ENCODE peak calls at places on chromosomes 1 and 21, in seven cellular contexts. One of them, this sample, is unnamed.

GRCh38 chr1:180948357-180948756 is 35.7 kb downstream of the KIAA1614 start:
- DNase-seq in pulmonary artery endothelial cell: no peak
- DNase-seq in choroid plexus epithelial cell: no peak
- DNase-seq in stimulated activated CD4-positive, alpha-beta T cell treated with anti-CD3 and anti-CD28 coated beads, TNF-alpha, amount 100 ng/mL, for 1 hour: no peak
- DNase-seq in amygdala: no peak
- DNase-seq in mesendoderm: no peak
- DNase-seq in sigmoid colon: peak
- DNase-seq in this sample: no peak

GRCh38 chr1:29156543-29157268 is 25.0 kb downstream of the SRSF4 start:
- DNase-seq in amygdala: no peak
- DNase-seq in stimulated activated CD4-positive, alpha-beta T cell treated with anti-CD3 and anti-CD28 coated beads, TNF-alpha, amount 100 ng/mL, for 1 hour: no peak
- DNase-seq in sigmoid colon: no peak
- DNase-seq in mesendoderm: peak
- DNase-seq in choroid plexus epithelial cell: peak
- DNase-seq in pulmonary artery endothelial cell: no peak
- DNase-seq in this sample: no peak

GRCh38 chr1:100719490-100719889 is at the start of gene VCAM1:
- DNase-seq in pulmonary artery endothelial cell: no peak
- DNase-seq in mesendoderm: peak
- DNase-seq in stimulated activated CD4-positive, alpha-beta T cell treated with anti-CD3 and anti-CD28 coated beads, TNF-alpha, amount 100 ng/mL, for 1 hour: no peak
- DNase-seq in amygdala: no peak
- DNase-seq in choroid plexus epithelial cell: peak
- DNase-seq in sigmoid colon: no peak
- DNase-seq in this sample: no peak

GRCh38 chr21:37530901-37531351 is 164.4 kb downstream of the DYRK1A start:
- DNase-seq in choroid plexus epithelial cell: no peak
- DNase-seq in amygdala: no peak
- DNase-seq in sigmoid colon: no peak
- DNase-seq in pulmonary artery endothelial cell: no peak
- DNase-seq in stimulated activated CD4-positive, alpha-beta T cell treated with anti-CD3 and anti-CD28 coated beads, TNF-alpha, amount 100 ng/mL, for 1 hour: no peak
- DNase-seq in mesendoderm: no peak
- DNase-seq in this sample: no peak

GRCh38 chr1:236142358-236143103 is at the start of gene GPR137B:
- DNase-seq in amygdala: peak
- DNase-seq in choroid plexus epithelial cell: peak
- DNase-seq in mesendoderm: peak
- DNase-seq in stimulated activated CD4-positive, alpha-beta T cell treated with anti-CD3 and anti-CD28 coated beads, TNF-alpha, amount 100 ng/mL, for 1 hour: no peak
- DNase-seq in pulmonary artery endothelial cell: no peak
- DNase-seq in sigmoid colon: no peak
- DNase-seq in this sample: no peak

GRCh38 chr1:23930861-23931471 is 17.8 kb upstream of the CNR2 start:
- DNase-seq in pulmonary artery endothelial cell: no peak
- DNase-seq in choroid plexus epithelial cell: peak
- DNase-seq in stimulated activated CD4-positive, alpha-beta T cell treated with anti-CD3 and anti-CD28 coated beads, TNF-alpha, amount 100 ng/mL, for 1 hour: no peak
- DNase-seq in mesendoderm: no peak
- DNase-seq in amygdala: no peak
- DNase-seq in sigmoid colon: no peak
- DNase-seq in this sample: peak

GRCh38 chr1:117066367-117066766 is 6.2 kb downstream of the TTF2 start:
- DNase-seq in choroid plexus epithelial cell: no peak
- DNase-seq in amygdala: no peak
- DNase-seq in stimulated activated CD4-positive, alpha-beta T cell treated with anti-CD3 and anti-CD28 coated beads, TNF-alpha, amount 100 ng/mL, for 1 hour: no peak
- DNase-seq in mesendoderm: no peak
- DNase-seq in pulmonary artery endothelial cell: no peak
- DNase-seq in sigmoid colon: no peak
- DNase-seq in this sample: no peak

GRCh38 chr1:41423511-41424191 is 60.8 kb downstream of the EDN2 start:
- DNase-seq in mesendoderm: no peak
- DNase-seq in sigmoid colon: no peak
- DNase-seq in stimulated activated CD4-positive, alpha-beta T cell treated with anti-CD3 and anti-CD28 coated beads, TNF-alpha, amount 100 ng/mL, for 1 hour: no peak
- DNase-seq in amygdala: no peak
- DNase-seq in choroid plexus epithelial cell: no peak
- DNase-seq in pulmonary artery endothelial cell: no peak
- DNase-seq in this sample: no peak

GRCh38 chr21:25107708-25108107 is 499.6 kb downstream of the MRPL39 start:
- DNase-seq in pulmonary artery endothelial cell: no peak
- DNase-seq in sigmoid colon: no peak
- DNase-seq in choroid plexus epithelial cell: peak
- DNase-seq in amygdala: no peak
- DNase-seq in stimulated activated CD4-positive, alpha-beta T cell treated with anti-CD3 and anti-CD28 coated beads, TNF-alpha, amount 100 ng/mL, for 1 hour: no peak
- DNase-seq in mesendoderm: peak
- DNase-seq in this sample: peak

GRCh38 chr21:15552914-15553491 is 176.8 kb upstream of the USP25 start:
- DNase-seq in pulmonary artery endothelial cell: no peak
- DNase-seq in stimulated activated CD4-positive, alpha-beta T cell treated with anti-CD3 and anti-CD28 coated beads, TNF-alpha, amount 100 ng/mL, for 1 hour: no peak
- DNase-seq in choroid plexus epithelial cell: peak
- DNase-seq in sigmoid colon: no peak
- DNase-seq in amygdala: no peak
- DNase-seq in mesendoderm: peak
- DNase-seq in this sample: peak

GRCh38 chr1:168146160-168146539 is 9.4 kb upstream of the GPR161 start:
- DNase-seq in stimulated activated CD4-positive, alpha-beta T cell treated with anti-CD3 and anti-CD28 coated beads, TNF-alpha, amount 100 ng/mL, for 1 hour: no peak
- DNase-seq in amygdala: no peak
- DNase-seq in sigmoid colon: no peak
- DNase-seq in pulmonary artery endothelial cell: no peak
- DNase-seq in mesendoderm: no peak
- DNase-seq in choroid plexus epithelial cell: no peak
- DNase-seq in this sample: no peak

GRCh38 chr1:169460193-169460833 is 25.4 kb downstream of the SLC19A2 start:
- DNase-seq in pulmonary artery endothelial cell: no peak
- DNase-seq in sigmoid colon: no peak
- DNase-seq in amygdala: no peak
- DNase-seq in choroid plexus epithelial cell: peak
- DNase-seq in stimulated activated CD4-positive, alpha-beta T cell treated with anti-CD3 and anti-CD28 coated beads, TNF-alpha, amount 100 ng/mL, for 1 hour: no peak
- DNase-seq in mesendoderm: peak
- DNase-seq in this sample: no peak

GRCh38 chr1:11295905-11296304 is 22.9 kb downstream of the UBIAD1 start:
- DNase-seq in stimulated activated CD4-positive, alpha-beta T cell treated with anti-CD3 and anti-CD28 coated beads, TNF-alpha, amount 100 ng/mL, for 1 hour: no peak
- DNase-seq in sigmoid colon: no peak
- DNase-seq in mesendoderm: no peak
- DNase-seq in pulmonary artery endothelial cell: no peak
- DNase-seq in choroid plexus epithelial cell: no peak
- DNase-seq in amygdala: no peak
- DNase-seq in this sample: no peak

GRCh38 chr1:231493421-231494185 is 34.9 kb upstream of the TSNAX start:
- DNase-seq in mesendoderm: peak
- DNase-seq in choroid plexus epithelial cell: peak
- DNase-seq in pulmonary artery endothelial cell: peak
- DNase-seq in sigmoid colon: no peak
- DNase-seq in stimulated activated CD4-positive, alpha-beta T cell treated with anti-CD3 and anti-CD28 coated beads, TNF-alpha, amount 100 ng/mL, for 1 hour: no peak
- DNase-seq in amygdala: no peak
- DNase-seq in this sample: no peak

GRCh38 chr1:225919906-225920305 is 4.1 kb downstream of the PYCR2 start:
- DNase-seq in mesendoderm: no peak
- DNase-seq in amygdala: peak
- DNase-seq in choroid plexus epithelial cell: peak
- DNase-seq in pulmonary artery endothelial cell: peak
- DNase-seq in sigmoid colon: peak
- DNase-seq in stimulated activated CD4-positive, alpha-beta T cell treated with anti-CD3 and anti-CD28 coated beads, TNF-alpha, amount 100 ng/mL, for 1 hour: no peak
- DNase-seq in this sample: peak

GRCh38 chr1:196114193-196114592 is 494.0 kb downstream of the KCNT2 start:
- DNase-seq in amygdala: no peak
- DNase-seq in mesendoderm: no peak
- DNase-seq in pulmonary artery endothelial cell: no peak
- DNase-seq in stimulated activated CD4-positive, alpha-beta T cell treated with anti-CD3 and anti-CD28 coated beads, TNF-alpha, amount 100 ng/mL, for 1 hour: no peak
- DNase-seq in sigmoid colon: no peak
- DNase-seq in choroid plexus epithelial cell: peak
- DNase-seq in this sample: no peak

GRCh38 chr1:33641099-33641830 is 168.8 kb downstream of the ZSCAN20 start:
- DNase-seq in choroid plexus epithelial cell: peak
- DNase-seq in amygdala: no peak
- DNase-seq in pulmonary artery endothelial cell: no peak
- DNase-seq in mesendoderm: peak
- DNase-seq in sigmoid colon: no peak
- DNase-seq in stimulated activated CD4-positive, alpha-beta T cell treated with anti-CD3 and anti-CD28 coated beads, TNF-alpha, amount 100 ng/mL, for 1 hour: no peak
- DNase-seq in this sample: no peak

GRCh38 chr1:75588779-75589475 is 22.0 kb downstream of the SLC44A5 start:
- DNase-seq in pulmonary artery endothelial cell: no peak
- DNase-seq in sigmoid colon: no peak
- DNase-seq in choroid plexus epithelial cell: no peak
- DNase-seq in amygdala: no peak
- DNase-seq in mesendoderm: no peak
- DNase-seq in stimulated activated CD4-positive, alpha-beta T cell treated with anti-CD3 and anti-CD28 coated beads, TNF-alpha, amount 100 ng/mL, for 1 hour: no peak
- DNase-seq in this sample: no peak

GRCh38 chr1:22876359-22877111 is 96.1 kb downstream of the LACTBL1 start:
- DNase-seq in stimulated activated CD4-positive, alpha-beta T cell treated with anti-CD3 and anti-CD28 coated beads, TNF-alpha, amount 100 ng/mL, for 1 hour: no peak
- DNase-seq in choroid plexus epithelial cell: peak
- DNase-seq in sigmoid colon: no peak
- DNase-seq in pulmonary artery endothelial cell: no peak
- DNase-seq in mesendoderm: no peak
- DNase-seq in amygdala: no peak
- DNase-seq in this sample: peak

GRCh38 chr1:160863422-160864131 is 890 bp upstream of the CD244 start:
- DNase-seq in stimulated activated CD4-positive, alpha-beta T cell treated with anti-CD3 and anti-CD28 coated beads, TNF-alpha, amount 100 ng/mL, for 1 hour: no peak
- DNase-seq in sigmoid colon: no peak
- DNase-seq in choroid plexus epithelial cell: no peak
- DNase-seq in amygdala: no peak
- DNase-seq in pulmonary artery endothelial cell: no peak
- DNase-seq in mesendoderm: no peak
- DNase-seq in this sample: no peak

GRCh38 chr1:12001249-12001917 is 17.9 kb upstream of the MIIP start:
- DNase-seq in sigmoid colon: no peak
- DNase-seq in amygdala: peak
- DNase-seq in pulmonary artery endothelial cell: no peak
- DNase-seq in stimulated activated CD4-positive, alpha-beta T cell treated with anti-CD3 and anti-CD28 coated beads, TNF-alpha, amount 100 ng/mL, for 1 hour: no peak
- DNase-seq in choroid plexus epithelial cell: peak
- DNase-seq in mesendoderm: peak
- DNase-seq in this sample: peak

GRCh38 chr1:8374812-8375211 is 56.9 kb downstream of the SLC45A1 start:
- DNase-seq in amygdala: no peak
- DNase-seq in choroid plexus epithelial cell: peak
- DNase-seq in mesendoderm: peak
- DNase-seq in stimulated activated CD4-positive, alpha-beta T cell treated with anti-CD3 and anti-CD28 coated beads, TNF-alpha, amount 100 ng/mL, for 1 hour: no peak
- DNase-seq in pulmonary artery endothelial cell: no peak
- DNase-seq in sigmoid colon: no peak
- DNase-seq in this sample: no peak

GRCh38 chr1:211210965-211211364 is 48.2 kb upstream of the RCOR3 start:
- DNase-seq in amygdala: no peak
- DNase-seq in sigmoid colon: no peak
- DNase-seq in choroid plexus epithelial cell: no peak
- DNase-seq in pulmonary artery endothelial cell: no peak
- DNase-seq in stimulated activated CD4-positive, alpha-beta T cell treated with anti-CD3 and anti-CD28 coated beads, TNF-alpha, amount 100 ng/mL, for 1 hour: no peak
- DNase-seq in mesendoderm: no peak
- DNase-seq in this sample: no peak

GRCh38 chr21:41713495-41714281 is 53.2 kb downstream of the RIPK4 start:
- DNase-seq in stimulated activated CD4-positive, alpha-beta T cell treated with anti-CD3 and anti-CD28 coated beads, TNF-alpha, amount 100 ng/mL, for 1 hour: no peak
- DNase-seq in sigmoid colon: no peak
- DNase-seq in choroid plexus epithelial cell: no peak
- DNase-seq in pulmonary artery endothelial cell: no peak
- DNase-seq in amygdala: no peak
- DNase-seq in mesendoderm: no peak
- DNase-seq in this sample: no peak

GRCh38 chr1:157004286-157004685 is 41.3 kb downstream of the ARHGEF11 start:
- DNase-seq in stimulated activated CD4-positive, alpha-beta T cell treated with anti-CD3 and anti-CD28 coated beads, TNF-alpha, amount 100 ng/mL, for 1 hour: no peak
- DNase-seq in pulmonary artery endothelial cell: no peak
- DNase-seq in choroid plexus epithelial cell: no peak
- DNase-seq in mesendoderm: peak
- DNase-seq in amygdala: no peak
- DNase-seq in sigmoid colon: no peak
- DNase-seq in this sample: no peak

GRCh38 chr1:197467881-197468280 is 199.8 kb downstream of the CRB1 start:
- DNase-seq in stimulated activated CD4-positive, alpha-beta T cell treated with anti-CD3 and anti-CD28 coated beads, TNF-alpha, amount 100 ng/mL, for 1 hour: no peak
- DNase-seq in amygdala: no peak
- DNase-seq in pulmonary artery endothelial cell: no peak
- DNase-seq in mesendoderm: no peak
- DNase-seq in sigmoid colon: no peak
- DNase-seq in choroid plexus epithelial cell: peak
- DNase-seq in this sample: no peak

GRCh38 chr1:30384286-30385245 is 338.8 kb downstream of the MATN1 start:
- DNase-seq in mesendoderm: peak
- DNase-seq in choroid plexus epithelial cell: no peak
- DNase-seq in amygdala: no peak
- DNase-seq in pulmonary artery endothelial cell: no peak
- DNase-seq in stimulated activated CD4-positive, alpha-beta T cell treated with anti-CD3 and anti-CD28 coated beads, TNF-alpha, amount 100 ng/mL, for 1 hour: no peak
- DNase-seq in sigmoid colon: peak
- DNase-seq in this sample: no peak

GRCh38 chr1:8016244-8017241 is 9.6 kb downstream of the ERRFI1 start:
- DNase-seq in mesendoderm: no peak
- DNase-seq in sigmoid colon: no peak
- DNase-seq in choroid plexus epithelial cell: peak
- DNase-seq in pulmonary artery endothelial cell: no peak
- DNase-seq in amygdala: no peak
- DNase-seq in stimulated activated CD4-positive, alpha-beta T cell treated with anti-CD3 and anti-CD28 coated beads, TNF-alpha, amount 100 ng/mL, for 1 hour: no peak
- DNase-seq in this sample: no peak